ENCODE peak calls at places on chromosomes 2 and 18, in six cellular contexts. One of them, this sample, is unnamed.

GRCh38 chr2:215060851-215061541 is 77.4 kb downstream of the ABCA12 start:
- DNase-seq in EL: no peak
- DNase-seq in substantia nigra: no peak
- DNase-seq in posterior vena cava: no peak
- DNase-seq in choroid plexus epithelial cell: no peak
- DNase-seq in activated naive CD4-positive, alpha-beta T cell treated with anti-CD3 and anti-CD28 coated beads, Interleukin-2, amount 50 U/mL, for 16 hours: no peak
- DNase-seq in this sample: no peak

GRCh38 chr2:30412392-30413321 is 34.4 kb upstream of the LCLAT1 start:
- DNase-seq in EL: no peak
- DNase-seq in substantia nigra: no peak
- DNase-seq in posterior vena cava: no peak
- DNase-seq in choroid plexus epithelial cell: no peak
- DNase-seq in activated naive CD4-positive, alpha-beta T cell treated with anti-CD3 and anti-CD28 coated beads, Interleukin-2, amount 50 U/mL, for 16 hours: no peak
- DNase-seq in this sample: no peak

GRCh38 chr2:237687666-237688065 is 60.3 kb downstream of the LRRFIP1 start:
- DNase-seq in EL: peak
- DNase-seq in substantia nigra: no peak
- DNase-seq in posterior vena cava: peak
- DNase-seq in choroid plexus epithelial cell: peak
- DNase-seq in activated naive CD4-positive, alpha-beta T cell treated with anti-CD3 and anti-CD28 coated beads, Interleukin-2, amount 50 U/mL, for 16 hours: peak
- DNase-seq in this sample: peak

GRCh38 chr2:19932928-19933327 is 31.1 kb upstream of the TTC32 start:
- DNase-seq in EL: no peak
- DNase-seq in substantia nigra: no peak
- DNase-seq in posterior vena cava: no peak
- DNase-seq in choroid plexus epithelial cell: no peak
- DNase-seq in activated naive CD4-positive, alpha-beta T cell treated with anti-CD3 and anti-CD28 coated beads, Interleukin-2, amount 50 U/mL, for 16 hours: no peak
- DNase-seq in this sample: no peak

GRCh38 chr2:216700778-216701177 is 5.4 kb upstream of the IGFBP5 start:
- DNase-seq in EL: no peak
- DNase-seq in substantia nigra: no peak
- DNase-seq in posterior vena cava: no peak
- DNase-seq in choroid plexus epithelial cell: no peak
- DNase-seq in activated naive CD4-positive, alpha-beta T cell treated with anti-CD3 and anti-CD28 coated beads, Interleukin-2, amount 50 U/mL, for 16 hours: no peak
- DNase-seq in this sample: no peak

GRCh38 chr2:160581035-160581434 is 87.4 kb upstream of the RBMS1 start:
- DNase-seq in EL: peak
- DNase-seq in substantia nigra: no peak
- DNase-seq in posterior vena cava: no peak
- DNase-seq in choroid plexus epithelial cell: peak
- DNase-seq in activated naive CD4-positive, alpha-beta T cell treated with anti-CD3 and anti-CD28 coated beads, Interleukin-2, amount 50 U/mL, for 16 hours: no peak
- DNase-seq in this sample: no peak

GRCh38 chr2:217103752-217104540 is 244.1 kb upstream of the TNP1 start:
- DNase-seq in EL: peak
- DNase-seq in substantia nigra: no peak
- DNase-seq in posterior vena cava: no peak
- DNase-seq in choroid plexus epithelial cell: peak
- DNase-seq in activated naive CD4-positive, alpha-beta T cell treated with anti-CD3 and anti-CD28 coated beads, Interleukin-2, amount 50 U/mL, for 16 hours: no peak
- DNase-seq in this sample: no peak

GRCh38 chr2:15359716-15360531 is 201.2 kb downstream of the NBAS start:
- DNase-seq in EL: peak
- DNase-seq in substantia nigra: no peak
- DNase-seq in posterior vena cava: no peak
- DNase-seq in choroid plexus epithelial cell: peak
- DNase-seq in activated naive CD4-positive, alpha-beta T cell treated with anti-CD3 and anti-CD28 coated beads, Interleukin-2, amount 50 U/mL, for 16 hours: no peak
- DNase-seq in this sample: no peak

GRCh38 chr2:10236571-10237391 is 65.9 kb upstream of the HPCAL1 start:
- DNase-seq in EL: no peak
- DNase-seq in substantia nigra: no peak
- DNase-seq in posterior vena cava: peak
- DNase-seq in choroid plexus epithelial cell: no peak
- DNase-seq in activated naive CD4-positive, alpha-beta T cell treated with anti-CD3 and anti-CD28 coated beads, Interleukin-2, amount 50 U/mL, for 16 hours: no peak
- DNase-seq in this sample: no peak

GRCh38 chr2:177909962-177910361 is 162.6 kb downstream of the PDE11A start:
- DNase-seq in EL: no peak
- DNase-seq in substantia nigra: no peak
- DNase-seq in posterior vena cava: no peak
- DNase-seq in choroid plexus epithelial cell: no peak
- DNase-seq in activated naive CD4-positive, alpha-beta T cell treated with anti-CD3 and anti-CD28 coated beads, Interleukin-2, amount 50 U/mL, for 16 hours: no peak
- DNase-seq in this sample: no peak

GRCh38 chr2:132936261-132936660 is 266.3 kb upstream of the LYPD1 start:
- DNase-seq in EL: peak
- DNase-seq in substantia nigra: no peak
- DNase-seq in posterior vena cava: no peak
- DNase-seq in choroid plexus epithelial cell: no peak
- DNase-seq in activated naive CD4-positive, alpha-beta T cell treated with anti-CD3 and anti-CD28 coated beads, Interleukin-2, amount 50 U/mL, for 16 hours: no peak
- DNase-seq in this sample: no peak

GRCh38 chr2:70467831-70468810 is 85.5 kb downstream of the TGFA start:
- DNase-seq in EL: no peak
- DNase-seq in substantia nigra: no peak
- DNase-seq in posterior vena cava: no peak
- DNase-seq in choroid plexus epithelial cell: no peak
- DNase-seq in activated naive CD4-positive, alpha-beta T cell treated with anti-CD3 and anti-CD28 coated beads, Interleukin-2, amount 50 U/mL, for 16 hours: no peak
- DNase-seq in this sample: no peak

GRCh38 chr2:191319181-191319580 is 74.0 kb downstream of the MYO1B start:
- DNase-seq in EL: peak
- DNase-seq in substantia nigra: no peak
- DNase-seq in posterior vena cava: no peak
- DNase-seq in choroid plexus epithelial cell: peak
- DNase-seq in activated naive CD4-positive, alpha-beta T cell treated with anti-CD3 and anti-CD28 coated beads, Interleukin-2, amount 50 U/mL, for 16 hours: no peak
- DNase-seq in this sample: no peak

GRCh38 chr2:1577846-1578245 is 164.6 kb downstream of the TPO start:
- DNase-seq in EL: no peak
- DNase-seq in substantia nigra: no peak
- DNase-seq in posterior vena cava: no peak
- DNase-seq in choroid plexus epithelial cell: no peak
- DNase-seq in activated naive CD4-positive, alpha-beta T cell treated with anti-CD3 and anti-CD28 coated beads, Interleukin-2, amount 50 U/mL, for 16 hours: no peak
- DNase-seq in this sample: no peak

GRCh38 chr2:63881208-63881607 is 39.5 kb downstream of the UGP2 start:
- DNase-seq in EL: no peak
- DNase-seq in substantia nigra: no peak
- DNase-seq in posterior vena cava: no peak
- DNase-seq in choroid plexus epithelial cell: no peak
- DNase-seq in activated naive CD4-positive, alpha-beta T cell treated with anti-CD3 and anti-CD28 coated beads, Interleukin-2, amount 50 U/mL, for 16 hours: no peak
- DNase-seq in this sample: no peak

GRCh38 chr18:55811964-55812363 is 224.0 kb upstream of the TCF4 start:
- DNase-seq in EL: no peak
- DNase-seq in substantia nigra: no peak
- DNase-seq in posterior vena cava: no peak
- DNase-seq in choroid plexus epithelial cell: no peak
- DNase-seq in activated naive CD4-positive, alpha-beta T cell treated with anti-CD3 and anti-CD28 coated beads, Interleukin-2, amount 50 U/mL, for 16 hours: no peak
- DNase-seq in this sample: no peak

GRCh38 chr18:8610442-8610801 is 1.2 kb downstream of the RAB12 start:
- DNase-seq in EL: peak
- DNase-seq in substantia nigra: no peak
- DNase-seq in posterior vena cava: no peak
- DNase-seq in choroid plexus epithelial cell: peak
- DNase-seq in activated naive CD4-positive, alpha-beta T cell treated with anti-CD3 and anti-CD28 coated beads, Interleukin-2, amount 50 U/mL, for 16 hours: no peak
- DNase-seq in this sample: no peak

GRCh38 chr2:64819774-64820688 is 166.3 kb upstream of the SERTAD2 start:
- DNase-seq in EL: peak
- DNase-seq in substantia nigra: no peak
- DNase-seq in posterior vena cava: no peak
- DNase-seq in choroid plexus epithelial cell: no peak
- DNase-seq in activated naive CD4-positive, alpha-beta T cell treated with anti-CD3 and anti-CD28 coated beads, Interleukin-2, amount 50 U/mL, for 16 hours: peak
- DNase-seq in this sample: peak

GRCh38 chr2:86237172-86237571 is 37.9 kb downstream of the MRPL35 start:
- DNase-seq in EL: no peak
- DNase-seq in substantia nigra: no peak
- DNase-seq in posterior vena cava: no peak
- DNase-seq in choroid plexus epithelial cell: no peak
- DNase-seq in activated naive CD4-positive, alpha-beta T cell treated with anti-CD3 and anti-CD28 coated beads, Interleukin-2, amount 50 U/mL, for 16 hours: no peak
- DNase-seq in this sample: no peak

GRCh38 chr18:48667276-48668254 is 128.7 kb downstream of the CTIF start:
- DNase-seq in EL: no peak
- DNase-seq in substantia nigra: no peak
- DNase-seq in posterior vena cava: peak
- DNase-seq in choroid plexus epithelial cell: peak
- DNase-seq in activated naive CD4-positive, alpha-beta T cell treated with anti-CD3 and anti-CD28 coated beads, Interleukin-2, amount 50 U/mL, for 16 hours: no peak
- DNase-seq in this sample: peak

GRCh38 chr2:233853353-233853752 is 982 bp downstream of the HJURP start:
- DNase-seq in EL: no peak
- DNase-seq in substantia nigra: no peak
- DNase-seq in posterior vena cava: peak
- DNase-seq in choroid plexus epithelial cell: no peak
- DNase-seq in activated naive CD4-positive, alpha-beta T cell treated with anti-CD3 and anti-CD28 coated beads, Interleukin-2, amount 50 U/mL, for 16 hours: no peak
- DNase-seq in this sample: no peak

GRCh38 chr18:28571929-28572328 is 395.0 kb upstream of the CDH2 start:
- DNase-seq in EL: no peak
- DNase-seq in substantia nigra: no peak
- DNase-seq in posterior vena cava: no peak
- DNase-seq in choroid plexus epithelial cell: no peak
- DNase-seq in activated naive CD4-positive, alpha-beta T cell treated with anti-CD3 and anti-CD28 coated beads, Interleukin-2, amount 50 U/mL, for 16 hours: no peak
- DNase-seq in this sample: no peak

GRCh38 chr2:14454102-14454676 is 178.3 kb upstream of the LRATD1 start:
- DNase-seq in EL: no peak
- DNase-seq in substantia nigra: no peak
- DNase-seq in posterior vena cava: no peak
- DNase-seq in choroid plexus epithelial cell: no peak
- DNase-seq in activated naive CD4-positive, alpha-beta T cell treated with anti-CD3 and anti-CD28 coated beads, Interleukin-2, amount 50 U/mL, for 16 hours: no peak
- DNase-seq in this sample: no peak

This sample was measured in activated T-cell treated with anti-CD3 and anti-CD28 coated beads, Interleukin-2, amount 50 U/mL, for 24 hours.